ENCODE peak calls at places on chromosomes 1 and 21, in seven cellular contexts. One of them, this sample, is unnamed.

GRCh38 chr1:63984257-63984626 is 210.4 kb downstream of the ROR1 start:
- DNase-seq in fibroblast of lung: peak
- DNase-seq in colonic mucosa: no peak
- DNase-seq in Calu3: no peak
- DNase-seq in GM12865: no peak
- DNase-seq in GM20000: no peak
- DNase-seq in CD4-positive, alpha-beta T cell: no peak
- DNase-seq in this sample: no peak

GRCh38 chr1:26761217-26761616 is 26.5 kb upstream of the PIGV start:
- DNase-seq in Calu3: no peak
- DNase-seq in GM20000: no peak
- DNase-seq in CD4-positive, alpha-beta T cell: no peak
- DNase-seq in colonic mucosa: no peak
- DNase-seq in GM12865: no peak
- DNase-seq in fibroblast of lung: no peak
- DNase-seq in this sample: no peak

GRCh38 chr1:180234369-180235076 is 4.5 kb downstream of the LHX4 start:
- DNase-seq in Calu3: peak
- DNase-seq in GM12865: no peak
- DNase-seq in colonic mucosa: peak
- DNase-seq in fibroblast of lung: no peak
- DNase-seq in GM20000: no peak
- DNase-seq in CD4-positive, alpha-beta T cell: no peak
- DNase-seq in this sample: no peak

GRCh38 chr1:87615917-87616316 is 287.2 kb downstream of the LMO4 start:
- DNase-seq in CD4-positive, alpha-beta T cell: no peak
- DNase-seq in GM20000: no peak
- DNase-seq in colonic mucosa: no peak
- DNase-seq in Calu3: no peak
- DNase-seq in fibroblast of lung: peak
- DNase-seq in GM12865: no peak
- DNase-seq in this sample: no peak

GRCh38 chr1:94279048-94279447 is 41.7 kb upstream of the ARHGAP29 start:
- DNase-seq in GM20000: no peak
- DNase-seq in colonic mucosa: no peak
- DNase-seq in fibroblast of lung: no peak
- DNase-seq in GM12865: no peak
- DNase-seq in CD4-positive, alpha-beta T cell: no peak
- DNase-seq in Calu3: no peak
- DNase-seq in this sample: no peak

GRCh38 chr21:33512481-33512880 is 21.0 kb upstream of the DNAJC28 start:
- DNase-seq in Calu3: no peak
- DNase-seq in GM20000: no peak
- DNase-seq in fibroblast of lung: no peak
- DNase-seq in colonic mucosa: no peak
- DNase-seq in GM12865: no peak
- DNase-seq in CD4-positive, alpha-beta T cell: no peak
- DNase-seq in this sample: no peak

GRCh38 chr1:208309771-208310170 is 65.6 kb upstream of the PLXNA2 start:
- DNase-seq in colonic mucosa: peak
- DNase-seq in CD4-positive, alpha-beta T cell: no peak
- DNase-seq in GM20000: no peak
- DNase-seq in Calu3: no peak
- DNase-seq in GM12865: no peak
- DNase-seq in fibroblast of lung: no peak
- DNase-seq in this sample: no peak

GRCh38 chr1:26110731-26111529 is 694 bp upstream of the PDIK1L start:
- DNase-seq in CD4-positive, alpha-beta T cell: peak
- DNase-seq in GM20000: peak
- DNase-seq in fibroblast of lung: peak
- DNase-seq in colonic mucosa: peak
- DNase-seq in GM12865: peak
- DNase-seq in Calu3: peak
- DNase-seq in this sample: peak

GRCh38 chr1:165686121-165686970 is 12.0 kb downstream of the ALDH9A1 start:
- DNase-seq in fibroblast of lung: no peak
- DNase-seq in colonic mucosa: no peak
- DNase-seq in Calu3: no peak
- DNase-seq in GM12865: peak
- DNase-seq in GM20000: peak
- DNase-seq in CD4-positive, alpha-beta T cell: no peak
- DNase-seq in this sample: peak

GRCh38 chr1:65526049-65526556 is 105.6 kb downstream of the LEPR start:
- DNase-seq in Calu3: no peak
- DNase-seq in GM20000: no peak
- DNase-seq in GM12865: no peak
- DNase-seq in fibroblast of lung: no peak
- DNase-seq in CD4-positive, alpha-beta T cell: no peak
- DNase-seq in colonic mucosa: no peak
- DNase-seq in this sample: no peak

GRCh38 chr1:227887697-227888403 is 59.9 kb downstream of the WNT9A start:
- DNase-seq in colonic mucosa: peak
- DNase-seq in Calu3: no peak
- DNase-seq in GM20000: no peak
- DNase-seq in fibroblast of lung: peak
- DNase-seq in GM12865: no peak
- DNase-seq in CD4-positive, alpha-beta T cell: no peak
- DNase-seq in this sample: no peak

GRCh38 chr1:20728371-20729154 is 3.9 kb downstream of the SH2D5 start:
- DNase-seq in CD4-positive, alpha-beta T cell: no peak
- DNase-seq in colonic mucosa: no peak
- DNase-seq in Calu3: no peak
- DNase-seq in GM12865: no peak
- DNase-seq in fibroblast of lung: no peak
- DNase-seq in GM20000: peak
- DNase-seq in this sample: peak

GRCh38 chr21:38388219-38388618 is 110.1 kb downstream of the ERG start:
- DNase-seq in Calu3: no peak
- DNase-seq in CD4-positive, alpha-beta T cell: no peak
- DNase-seq in colonic mucosa: no peak
- DNase-seq in GM20000: no peak
- DNase-seq in GM12865: no peak
- DNase-seq in fibroblast of lung: peak
- DNase-seq in this sample: no peak

GRCh38 chr1:169072945-169073725 is 33.4 kb upstream of the ATP1B1 start:
- DNase-seq in CD4-positive, alpha-beta T cell: no peak
- DNase-seq in Calu3: no peak
- DNase-seq in fibroblast of lung: no peak
- DNase-seq in colonic mucosa: peak
- DNase-seq in GM20000: no peak
- DNase-seq in GM12865: no peak
- DNase-seq in this sample: no peak

GRCh38 chr1:167455786-167456446 is 62.4 kb downstream of the CD247 start:
- DNase-seq in fibroblast of lung: peak
- DNase-seq in colonic mucosa: no peak
- DNase-seq in GM20000: peak
- DNase-seq in GM12865: peak
- DNase-seq in Calu3: peak
- DNase-seq in CD4-positive, alpha-beta T cell: no peak
- DNase-seq in this sample: peak

GRCh38 chr1:6523566-6523965 is 30.7 kb downstream of the NOL9 start:
- DNase-seq in GM12865: peak
- DNase-seq in Calu3: no peak
- DNase-seq in colonic mucosa: no peak
- DNase-seq in GM20000: peak
- DNase-seq in CD4-positive, alpha-beta T cell: no peak
- DNase-seq in fibroblast of lung: peak
- DNase-seq in this sample: peak
- TF ChIP-seq CTCF in GM12865: peak
- TF ChIP-seq CTCF in Calu3: no peak
- TF ChIP-seq CTCF in colonic mucosa: no peak
- TF ChIP-seq CTCF in GM20000: peak
- TF ChIP-seq CTCF in CD4-positive, alpha-beta T cell: peak
- TF ChIP-seq CTCF in fibroblast of lung: peak
- TF ChIP-seq CTCF in this sample: no peak

GRCh38 chr1:202207292-202207691 is 13.7 kb downstream of the LGR6 start:
- DNase-seq in fibroblast of lung: peak
- DNase-seq in CD4-positive, alpha-beta T cell: no peak
- DNase-seq in colonic mucosa: no peak
- DNase-seq in GM12865: no peak
- DNase-seq in Calu3: no peak
- DNase-seq in GM20000: no peak
- DNase-seq in this sample: no peak

GRCh38 chr1:202208458-202208857 is 14.9 kb downstream of the LGR6 start:
- DNase-seq in GM20000: no peak
- DNase-seq in fibroblast of lung: no peak
- DNase-seq in colonic mucosa: no peak
- DNase-seq in Calu3: no peak
- DNase-seq in CD4-positive, alpha-beta T cell: no peak
- DNase-seq in GM12865: no peak
- DNase-seq in this sample: no peak

GRCh38 chr1:202212787-202213186 is 19.2 kb downstream of the LGR6 start:
- DNase-seq in GM12865: no peak
- DNase-seq in Calu3: no peak
- DNase-seq in fibroblast of lung: no peak
- DNase-seq in CD4-positive, alpha-beta T cell: no peak
- DNase-seq in colonic mucosa: no peak
- DNase-seq in GM20000: no peak
- DNase-seq in this sample: no peak

GRCh38 chr1:202210969-202211368 is 17.4 kb downstream of the LGR6 start:
- DNase-seq in fibroblast of lung: no peak
- DNase-seq in Calu3: no peak
- DNase-seq in GM12865: no peak
- DNase-seq in colonic mucosa: no peak
- DNase-seq in CD4-positive, alpha-beta T cell: no peak
- DNase-seq in GM20000: no peak
- DNase-seq in this sample: no peak

GRCh38 chr1:202210370-202210769 is 16.8 kb downstream of the LGR6 start:
- DNase-seq in GM12865: no peak
- DNase-seq in Calu3: peak
- DNase-seq in colonic mucosa: no peak
- DNase-seq in fibroblast of lung: peak
- DNase-seq in CD4-positive, alpha-beta T cell: no peak
- DNase-seq in GM20000: no peak
- DNase-seq in this sample: no peak
- TF ChIP-seq CTCF in GM12865: no peak
- TF ChIP-seq CTCF in Calu3: no peak
- TF ChIP-seq CTCF in colonic mucosa: no peak
- TF ChIP-seq CTCF in fibroblast of lung: no peak
- TF ChIP-seq CTCF in CD4-positive, alpha-beta T cell: no peak
- TF ChIP-seq CTCF in GM20000: no peak
- TF ChIP-seq CTCF in this sample: no peak

GRCh38 chr1:239976130-239976968 is 115.3 kb upstream of the FMN2 start:
- DNase-seq in GM12865: peak
- DNase-seq in colonic mucosa: peak
- DNase-seq in GM20000: peak
- DNase-seq in CD4-positive, alpha-beta T cell: peak
- DNase-seq in fibroblast of lung: peak
- DNase-seq in Calu3: peak
- DNase-seq in this sample: peak
- TF ChIP-seq CTCF in GM12865: peak
- TF ChIP-seq CTCF in colonic mucosa: peak
- TF ChIP-seq CTCF in GM20000: peak
- TF ChIP-seq CTCF in CD4-positive, alpha-beta T cell: peak
- TF ChIP-seq CTCF in fibroblast of lung: peak
- TF ChIP-seq CTCF in Calu3: peak
- TF ChIP-seq CTCF in this sample: peak

GRCh38 chr1:151485685-151486255 is 25.4 kb upstream of the CGN start:
- DNase-seq in Calu3: no peak
- DNase-seq in GM12865: no peak
- DNase-seq in CD4-positive, alpha-beta T cell: no peak
- DNase-seq in GM20000: no peak
- DNase-seq in fibroblast of lung: no peak
- DNase-seq in colonic mucosa: no peak
- DNase-seq in this sample: no peak
- TF ChIP-seq CTCF in Calu3: no peak
- TF ChIP-seq CTCF in GM12865: no peak
- TF ChIP-seq CTCF in CD4-positive, alpha-beta T cell: no peak
- TF ChIP-seq CTCF in GM20000: no peak
- TF ChIP-seq CTCF in fibroblast of lung: no peak
- TF ChIP-seq CTCF in colonic mucosa: no peak
- TF ChIP-seq CTCF in this sample: no peak

GRCh38 chr1:183237046-183237445 is 51.0 kb downstream of the LAMC2 start:
- DNase-seq in Calu3: no peak
- DNase-seq in GM12865: no peak
- DNase-seq in colonic mucosa: no peak
- DNase-seq in GM20000: no peak
- DNase-seq in fibroblast of lung: no peak
- DNase-seq in CD4-positive, alpha-beta T cell: no peak
- DNase-seq in this sample: no peak

GRCh38 chr1:183236158-183236725 is 50.2 kb downstream of the LAMC2 start:
- DNase-seq in GM20000: no peak
- DNase-seq in colonic mucosa: no peak
- DNase-seq in fibroblast of lung: no peak
- DNase-seq in GM12865: no peak
- DNase-seq in Calu3: no peak
- DNase-seq in CD4-positive, alpha-beta T cell: no peak
- DNase-seq in this sample: no peak

GRCh38 chr1:183233113-183233512 is 47.0 kb downstream of the LAMC2 start:
- DNase-seq in GM20000: no peak
- DNase-seq in Calu3: no peak
- DNase-seq in fibroblast of lung: no peak
- DNase-seq in CD4-positive, alpha-beta T cell: no peak
- DNase-seq in GM12865: no peak
- DNase-seq in colonic mucosa: no peak
- DNase-seq in this sample: no peak

GRCh38 chr1:183235503-183235902 is 49.4 kb downstream of the LAMC2 start:
- DNase-seq in GM20000: no peak
- DNase-seq in Calu3: no peak
- DNase-seq in CD4-positive, alpha-beta T cell: no peak
- DNase-seq in fibroblast of lung: no peak
- DNase-seq in GM12865: no peak
- DNase-seq in colonic mucosa: no peak
- DNase-seq in this sample: no peak

DNA sequence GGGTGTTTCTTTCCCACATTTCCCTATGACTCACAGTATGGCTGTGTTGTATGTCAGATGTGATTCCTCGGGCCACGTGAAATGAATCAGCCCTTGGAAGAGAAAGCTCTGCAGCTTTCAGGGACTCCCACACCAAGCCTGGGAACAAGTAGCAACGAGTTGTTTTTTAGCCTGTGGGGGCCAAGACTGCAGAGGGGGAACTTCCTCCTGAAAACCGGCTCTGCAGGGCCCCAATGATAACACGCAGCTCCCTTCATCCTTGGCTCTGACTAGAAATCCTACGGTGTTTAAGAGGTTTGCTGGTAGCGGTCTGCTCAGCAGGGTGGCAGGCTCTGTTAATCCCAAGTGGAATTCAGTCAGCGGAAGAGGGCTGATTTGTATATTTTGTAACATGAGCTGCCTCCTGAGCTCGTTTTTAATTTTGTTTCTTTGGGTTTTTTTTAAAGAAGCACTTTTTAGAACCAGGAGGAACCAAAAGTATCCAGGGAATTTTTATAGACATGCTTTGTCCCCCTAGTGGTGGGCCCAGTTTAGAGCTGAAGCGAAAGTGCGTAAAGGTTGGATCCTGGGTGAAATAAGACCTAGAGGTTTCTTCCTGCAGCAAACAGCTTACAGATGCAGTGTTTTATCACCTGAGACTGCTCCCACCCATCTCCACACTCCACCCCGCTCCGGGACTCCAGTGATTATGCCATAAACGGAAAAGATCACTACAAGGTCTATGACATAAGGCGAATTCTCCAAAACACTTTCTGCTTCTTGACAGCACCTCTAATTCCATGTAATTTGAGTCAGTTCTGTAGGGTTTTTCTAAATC is 48.8 kb downstream of the LAMC2 start:
- DNase-seq in Calu3: peak
- DNase-seq in colonic mucosa: peak
- DNase-seq in CD4-positive, alpha-beta T cell: no peak
- DNase-seq in GM20000: no peak
- DNase-seq in fibroblast of lung: peak
- DNase-seq in GM12865: no peak
- DNase-seq in this sample: no peak
- TF ChIP-seq CTCF in Calu3: peak
- TF ChIP-seq CTCF in colonic mucosa: peak
- TF ChIP-seq CTCF in CD4-positive, alpha-beta T cell: no peak
- TF ChIP-seq CTCF in GM20000: no peak
- TF ChIP-seq CTCF in fibroblast of lung: peak
- TF ChIP-seq CTCF in GM12865: peak
- TF ChIP-seq CTCF in this sample: no peak

This sample was measured in GM13976.